ENCODE peak calls at places on chromosomes 2 and 18, in six cellular contexts. One of them, this sample, is unnamed.

GRCh38 chr18:12279781-12280531 is 25.8 kb downstream of the CIDEA start:
- DNase-seq in K562: no peak
- DNase-seq in GM23248: no peak
- DNase-seq in neural progenitor cell: no peak
- DNase-seq in HCT116: no peak
- DNase-seq in fibroblast of lung: no peak
- DNase-seq in this sample: no peak

GRCh38 chr2:37585982-37586621 is 85.3 kb downstream of the CDC42EP3 start:
- DNase-seq in fibroblast of lung: peak; percentile 86
- DNase-seq in K562: no peak
- DNase-seq in HCT116: peak; percentile 78
- DNase-seq in GM23248: peak; percentile 96
- DNase-seq in neural progenitor cell: no peak
- DNase-seq in this sample: peak; percentile 57

GRCh38 chr2:32384529-32384928 is 27.7 kb downstream of the BIRC6 start:
- DNase-seq in neural progenitor cell: no peak
- DNase-seq in HCT116: no peak
- DNase-seq in fibroblast of lung: peak; percentile 45
- DNase-seq in GM23248: no peak
- DNase-seq in K562: no peak
- DNase-seq in this sample: no peak

GRCh38 chr2:47198985-47199451 is 43.9 kb upstream of the STPG4 start:
- DNase-seq in GM23248: peak; percentile 93
- DNase-seq in neural progenitor cell: no peak
- DNase-seq in K562: peak; percentile 66
- DNase-seq in HCT116: no peak
- DNase-seq in fibroblast of lung: peak; percentile 96
- DNase-seq in this sample: peak; percentile 80

GRCh38 chr18:47898055-47898454 is 32.4 kb downstream of the SMAD2 start:
- DNase-seq in K562: no peak
- DNase-seq in HCT116: no peak
- DNase-seq in GM23248: peak; percentile 6
- DNase-seq in neural progenitor cell: no peak
- DNase-seq in fibroblast of lung: no peak
- DNase-seq in this sample: no peak

GRCh38 chr2:38462121-38462634 is 85.1 kb upstream of the ATL2 start:
- DNase-seq in HCT116: peak; percentile 94
- DNase-seq in GM23248: peak; percentile 94
- DNase-seq in fibroblast of lung: peak; percentile 90
- DNase-seq in K562: peak; percentile 46
- DNase-seq in neural progenitor cell: no peak
- DNase-seq in this sample: peak; percentile 98

GRCh38 chr2:6423131-6423530 is 442.6 kb downstream of the CMPK2 start:
- DNase-seq in HCT116: no peak
- DNase-seq in neural progenitor cell: no peak
- DNase-seq in fibroblast of lung: peak; percentile 17
- DNase-seq in GM23248: peak; percentile 34
- DNase-seq in K562: no peak
- DNase-seq in this sample: no peak

GRCh38 chr2:203673933-203674332 is 32.5 kb upstream of the CD28 start:
- DNase-seq in HCT116: no peak
- DNase-seq in fibroblast of lung: peak; percentile 55
- DNase-seq in GM23248: peak; percentile 82
- DNase-seq in K562: no peak
- DNase-seq in neural progenitor cell: no peak
- DNase-seq in this sample: no peak

GRCh38 chr2:101432411-101433181 is 42.3 kb downstream of the RFX8 start:
- DNase-seq in HCT116: no peak
- DNase-seq in GM23248: peak; percentile 91
- DNase-seq in fibroblast of lung: no peak
- DNase-seq in K562: no peak
- DNase-seq in neural progenitor cell: no peak
- DNase-seq in this sample: no peak

GRCh38 chr2:33265584-33266338 is 210.7 kb upstream of the RASGRP3 start:
- DNase-seq in GM23248: peak; percentile 66
- DNase-seq in K562: no peak
- DNase-seq in HCT116: no peak
- DNase-seq in fibroblast of lung: no peak
- DNase-seq in neural progenitor cell: no peak
- DNase-seq in this sample: no peak

GRCh38 chr18:37450434-37451133 is 115.0 kb downstream of the CELF4 start:
- DNase-seq in HCT116: no peak
- DNase-seq in neural progenitor cell: peak; percentile 94
- DNase-seq in fibroblast of lung: peak; percentile 33
- DNase-seq in GM23248: no peak
- DNase-seq in K562: no peak
- DNase-seq in this sample: no peak

GRCh38 chr2:68753318-68753717 is 18.7 kb downstream of the ARHGAP25 start:
- DNase-seq in HCT116: no peak
- DNase-seq in fibroblast of lung: no peak
- DNase-seq in K562: no peak
- DNase-seq in GM23248: no peak
- DNase-seq in neural progenitor cell: no peak
- DNase-seq in this sample: no peak

GRCh38 chr2:24586955-24587354 is 95.9 kb downstream of the NCOA1 start:
- DNase-seq in K562: no peak
- DNase-seq in neural progenitor cell: no peak
- DNase-seq in GM23248: no peak
- DNase-seq in HCT116: no peak
- DNase-seq in fibroblast of lung: no peak
- DNase-seq in this sample: no peak

GRCh38 chr2:224426650-224427049 is 24.7 kb upstream of the FAM124B start:
- DNase-seq in fibroblast of lung: no peak
- DNase-seq in K562: no peak
- DNase-seq in GM23248: no peak
- DNase-seq in HCT116: no peak
- DNase-seq in neural progenitor cell: no peak
- DNase-seq in this sample: no peak

GRCh38 chr2:8488001-8488738 is 193.7 kb upstream of the ID2 start:
- DNase-seq in K562: no peak
- DNase-seq in GM23248: no peak
- DNase-seq in HCT116: no peak
- DNase-seq in fibroblast of lung: no peak
- DNase-seq in neural progenitor cell: peak; percentile 36
- DNase-seq in this sample: no peak

GRCh38 chr2:215460682-215461081 is 24.8 kb upstream of the FN1 start:
- DNase-seq in HCT116: no peak
- DNase-seq in neural progenitor cell: no peak
- DNase-seq in fibroblast of lung: peak; percentile 95
- DNase-seq in GM23248: peak; percentile 91
- DNase-seq in K562: no peak
- DNase-seq in this sample: no peak

GRCh38 chr2:17588031-17588430 is 47.5 kb downstream of the VSNL1 start:
- DNase-seq in neural progenitor cell: no peak
- DNase-seq in HCT116: no peak
- DNase-seq in GM23248: no peak
- DNase-seq in K562: no peak
- DNase-seq in fibroblast of lung: peak; percentile 57
- DNase-seq in this sample: peak; percentile 79

GRCh38 chr2:46913471-46914381 is 1.9 kb downstream of the MCFD2 start:
- DNase-seq in neural progenitor cell: peak; percentile 23
- DNase-seq in fibroblast of lung: peak; percentile 53
- DNase-seq in K562: peak; percentile 53
- DNase-seq in GM23248: peak; percentile 79
- DNase-seq in HCT116: peak; percentile 27
- DNase-seq in this sample: no peak

GRCh38 chr2:112092286-112093041 is 37.4 kb downstream of the TMEM87B start:
- DNase-seq in neural progenitor cell: no peak
- DNase-seq in GM23248: peak; percentile 62
- DNase-seq in HCT116: no peak
- DNase-seq in K562: no peak
- DNase-seq in fibroblast of lung: peak; percentile 32
- DNase-seq in this sample: no peak

GRCh38 chr2:219206442-219207253 is at the start of gene ZFAND2B:
- DNase-seq in fibroblast of lung: peak; percentile 90
- DNase-seq in HCT116: peak; percentile 78
- DNase-seq in K562: peak; percentile 94
- DNase-seq in GM23248: peak; percentile 98
- DNase-seq in neural progenitor cell: peak; percentile 99
- DNase-seq in this sample: no peak

GRCh38 chr2:221704442-221704841 is 132.3 kb upstream of the EPHA4 start:
- DNase-seq in GM23248: no peak
- DNase-seq in fibroblast of lung: no peak
- DNase-seq in HCT116: no peak
- DNase-seq in neural progenitor cell: no peak
- DNase-seq in K562: no peak
- DNase-seq in this sample: no peak

GRCh38 chr2:128252501-128252900 is 66.2 kb downstream of the HS6ST1 start:
- DNase-seq in HCT116: no peak
- DNase-seq in neural progenitor cell: no peak
- DNase-seq in fibroblast of lung: no peak
- DNase-seq in K562: no peak
- DNase-seq in GM23248: no peak
- DNase-seq in this sample: no peak

GRCh38 chr2:239807568-239807967 is 217.6 kb downstream of the NDUFA10 start:
- DNase-seq in HCT116: no peak
- DNase-seq in GM23248: no peak
- DNase-seq in neural progenitor cell: no peak
- DNase-seq in fibroblast of lung: no peak
- DNase-seq in K562: no peak
- DNase-seq in this sample: no peak

GRCh38 chr2:239811001-239811798 is 213.9 kb downstream of the NDUFA10 start:
- DNase-seq in K562: no peak
- DNase-seq in HCT116: no peak
- DNase-seq in fibroblast of lung: no peak
- DNase-seq in neural progenitor cell: no peak
- DNase-seq in GM23248: peak; percentile 44
- DNase-seq in this sample: no peak

GRCh38 chr2:239811806-239812560 is 213.2 kb downstream of the NDUFA10 start:
- DNase-seq in fibroblast of lung: no peak
- DNase-seq in GM23248: no peak
- DNase-seq in neural progenitor cell: no peak
- DNase-seq in HCT116: no peak
- DNase-seq in K562: no peak
- DNase-seq in this sample: no peak

GRCh38 chr2:239806758-239807434 is 218.2 kb downstream of the NDUFA10 start:
- DNase-seq in HCT116: no peak
- DNase-seq in neural progenitor cell: no peak
- DNase-seq in GM23248: no peak
- DNase-seq in fibroblast of lung: no peak
- DNase-seq in K562: no peak
- DNase-seq in this sample: no peak

GRCh38 chr2:239809391-239809790 is 215.8 kb downstream of the NDUFA10 start:
- DNase-seq in K562: no peak
- DNase-seq in fibroblast of lung: no peak
- DNase-seq in GM23248: no peak
- DNase-seq in HCT116: no peak
- DNase-seq in neural progenitor cell: no peak
- DNase-seq in this sample: no peak
- H3K27ac ChIP-seq in K562: no peak overlapping the region
- H3K27ac ChIP-seq in fibroblast of lung: no peak overlapping the region
- H3K27ac ChIP-seq in GM23248: no peak overlapping the region
- H3K27ac ChIP-seq in HCT116: no peak overlapping the region
- H3K27ac ChIP-seq in neural progenitor cell: no peak overlapping the region
- H3K27ac ChIP-seq in this sample: no peak overlapping the region

GRCh38 chr2:50111067-50111466 is 920.9 kb downstream of the NRXN1 start:
- DNase-seq in K562: no peak
- DNase-seq in fibroblast of lung: no peak
- DNase-seq in HCT116: no peak
- DNase-seq in GM23248: no peak
- DNase-seq in neural progenitor cell: no peak
- DNase-seq in this sample: no peak
- TF ChIP-seq EZH2 in K562: no peak
- TF ChIP-seq EZH2 in fibroblast of lung: no peak
- TF ChIP-seq EZH2 in HCT116: no peak
- TF ChIP-seq EZH2 in GM23248: no peak
- TF ChIP-seq EZH2 in neural progenitor cell: no peak
- TF ChIP-seq EZH2 in this sample: no peak

DNA sequence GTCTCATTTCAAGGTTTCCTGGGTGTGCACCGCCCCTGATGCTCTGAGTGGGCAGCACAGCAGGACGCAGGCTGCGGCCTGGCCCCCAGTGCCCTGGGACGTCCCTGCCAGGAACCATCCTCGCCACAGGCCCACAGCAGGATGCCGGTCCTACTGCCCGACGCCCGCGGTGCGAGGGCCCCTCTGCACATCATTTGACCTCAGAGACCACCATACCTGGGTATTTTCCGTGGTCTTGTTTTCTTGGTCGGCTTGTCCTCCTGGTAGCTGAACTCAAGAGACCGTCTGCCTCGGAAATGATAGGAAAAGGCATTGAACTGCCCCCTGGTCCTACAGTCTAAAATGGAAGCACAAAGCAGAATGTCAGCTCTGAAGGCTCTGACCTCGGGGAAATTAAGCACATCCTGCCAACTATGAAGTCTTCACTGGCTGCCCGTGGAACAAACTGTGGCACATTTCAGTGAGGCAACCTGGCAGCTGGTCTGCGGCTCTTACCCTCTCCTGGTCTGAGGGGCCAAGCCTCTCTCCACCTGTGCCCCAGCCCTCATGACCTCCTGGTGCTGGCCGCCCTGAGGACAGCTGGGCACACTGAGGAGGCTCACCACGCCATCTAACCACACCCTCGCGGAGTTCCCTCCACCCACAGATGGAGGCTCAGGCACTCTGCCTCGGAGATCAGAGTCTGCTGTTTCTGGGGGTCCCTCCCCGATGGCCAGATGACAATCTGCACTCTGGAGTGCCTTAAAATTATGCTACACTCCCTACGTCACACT is 105.0 kb downstream of the PXDN start:
- DNase-seq in fibroblast of lung: no peak
- DNase-seq in K562: no peak
- DNase-seq in GM23248: no peak
- DNase-seq in neural progenitor cell: no peak
- DNase-seq in HCT116: no peak
- DNase-seq in this sample: no peak
- H3K27ac ChIP-seq in fibroblast of lung: no peak overlapping the region
- H3K27ac ChIP-seq in K562: no peak overlapping the region
- H3K27ac ChIP-seq in GM23248: no peak overlapping the region
- H3K27ac ChIP-seq in neural progenitor cell: no peak overlapping the region
- H3K27ac ChIP-seq in HCT116: no peak overlapping the region
- H3K27ac ChIP-seq in this sample: no peak overlapping the region

DNA sequence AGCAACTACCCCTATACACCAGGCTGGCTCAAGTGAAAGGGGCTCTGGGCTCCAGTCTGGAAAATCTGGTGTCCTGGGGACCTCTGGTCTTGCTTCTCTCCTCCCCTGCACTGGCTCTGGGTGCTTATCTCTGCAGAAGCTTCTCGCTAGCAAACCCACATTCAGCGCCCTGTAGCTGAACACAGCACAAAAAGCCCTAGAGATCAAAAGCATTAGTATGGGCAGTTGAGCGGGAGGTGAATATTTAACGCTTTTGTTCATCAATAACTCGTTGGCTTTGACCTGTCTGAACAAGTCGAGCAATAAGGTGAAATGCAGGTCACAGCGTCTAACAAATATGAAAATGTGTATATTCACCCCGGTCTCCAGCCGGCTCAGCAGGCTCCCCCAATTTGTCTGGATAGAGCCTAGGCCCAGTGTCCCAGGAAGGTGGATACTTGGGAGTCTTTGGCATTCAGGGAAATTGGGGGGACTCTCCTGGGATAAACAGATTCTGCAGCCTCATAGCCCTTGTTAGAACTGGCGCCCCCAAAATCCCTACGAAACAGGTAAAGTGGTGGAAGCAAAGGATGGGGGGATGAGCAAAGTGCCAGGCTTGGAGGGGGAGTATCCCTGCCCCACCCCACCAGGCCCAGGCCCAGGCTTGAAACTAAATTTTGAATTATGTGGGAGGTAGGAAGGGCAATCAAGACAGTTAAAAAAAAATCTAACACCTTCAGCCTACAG is 2.4 kb upstream of the HOXD4 start:
- DNase-seq in fibroblast of lung: no peak
- DNase-seq in K562: no peak
- DNase-seq in neural progenitor cell: no peak
- DNase-seq in GM23248: no peak
- DNase-seq in HCT116: no peak
- DNase-seq in this sample: no peak
- TF ChIP-seq EZH2 in fibroblast of lung: no peak
- TF ChIP-seq EZH2 in K562: no peak
- TF ChIP-seq EZH2 in neural progenitor cell: no peak
- TF ChIP-seq EZH2 in GM23248: no peak
- TF ChIP-seq EZH2 in HCT116: no peak
- TF ChIP-seq EZH2 in this sample: no peak